ENCODE peak calls at places on chromosomes 12 and 14, in nine cellular contexts. Y, O, C, T, Q, M, N, E and B are unnamed samples.

GRCh38 chr12:79420146-79420618 is 270.6 kb downstream of the PAWR start:
- DNase-seq in O (no peak), M (peak; percentile 93), C (no peak), T (no peak), N (peak; percentile 93), Q (peak; percentile 92), E (no peak), Y (peak; percentile 84), B (no peak)

GRCh38 chr12:103241184-103241583 is 254.6 kb downstream of the C12orf42 start:
- DNase-seq in E (no peak), Y (no peak), C (no peak), O (no peak), T (no peak), Q (no peak), M (no peak), N (no peak), B (no peak)

GRCh38 chr14:103066399-103066798 is 9.1 kb upstream of the CDC42BPB start:
- DNase-seq in C (no peak), E (peak; percentile 74), M (no peak), T (no peak), N (no peak), Y (no peak), O (peak; percentile 78), Q (peak; percentile 50), B (no peak)

GRCh38 chr12:116370004-116370404 is 92.5 kb upstream of the MED13L start:
- DNase-seq in Q (peak; percentile 89), N (no peak), T (no peak), M (peak; percentile 62), O (no peak), Y (peak; percentile 44), C (no peak), E (no peak), B (no peak)

GRCh38 chr12:125533434-125534029 is 468.3 kb downstream of the AACS start:
- DNase-seq in Y (no peak), O (peak; percentile 5), M (peak; percentile 4), N (no peak), T (no peak), E (no peak), C (peak; percentile 69), Q (no peak), B (no peak)

GRCh38 chr14:66069830-66070541 is 416.2 kb upstream of the CCDC196 start:
- DNase-seq in C (no peak), Q (no peak), M (no peak), N (no peak), E (no peak), O (no peak), Y (no peak), T (no peak), B (no peak)

GRCh38 chr12:44342371-44342770 is 506.5 kb downstream of the TMEM117 start:
- DNase-seq in Q (no peak), C (no peak), M (no peak), T (no peak), E (no peak), N (no peak), O (no peak), Y (no peak), B (no peak)

GRCh38 chr12:68097386-68097785 is 62.2 kb downstream of the IFNG start:
- DNase-seq in E (no peak), C (no peak), N (no peak), Y (no peak), O (no peak), T (no peak), Q (no peak), M (no peak), B (no peak)

GRCh38 chr14:32476532-32476931 is 147.4 kb downstream of the AKAP6 start:
- DNase-seq in N (no peak), E (no peak), M (no peak), C (no peak), Y (no peak), T (no peak), Q (no peak), O (no peak), B (no peak)

GRCh38 chr14:75880512-75880911 is 101.3 kb downstream of the TGFB3 start:
- DNase-seq in O (no peak), M (no peak), N (no peak), Y (no peak), Q (no peak), C (no peak), E (no peak), T (no peak), B (no peak)
- TF ChIP-seq CTCF in O (no peak), M (peak; percentile 0), N (no peak), Y (no peak), Q (no peak), C (no peak), E (no peak), T (no peak), B (no peak)

DNA sequence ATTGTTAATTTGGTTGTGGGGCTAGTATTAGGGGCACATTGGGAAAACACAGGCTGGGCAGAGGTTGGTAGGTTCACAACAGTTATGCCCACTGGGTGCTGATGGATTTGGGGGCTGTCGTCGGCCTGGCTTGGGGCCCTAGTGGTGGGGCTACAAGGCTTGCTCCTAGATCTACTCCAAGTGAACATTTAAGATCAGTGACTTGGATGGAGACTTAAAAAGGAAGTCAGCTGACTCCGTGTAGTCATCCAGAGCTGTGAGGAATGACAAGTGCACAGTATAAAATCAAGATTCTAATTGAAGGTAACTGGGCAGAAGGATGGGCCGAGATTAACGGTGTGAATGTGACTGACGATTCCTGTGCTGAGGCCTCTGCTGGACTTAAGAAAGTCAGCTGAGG is 12.8 kb upstream of the NR4A1 start:
- DNase-seq in T (no peak), N (no peak), Y (no peak), Q (no peak), O (no peak), M (peak; percentile 24), E (no peak), C (no peak), B (no peak)
- H3K4me3 ChIP-seq in T (no peak overlapping the region), N (no peak overlapping the region), Y (no peak overlapping the region), Q (no peak overlapping the region), O (peak overlapping the region; percentile 74), M (no peak overlapping the region), E (peak overlapping the region; percentile 72), C (no peak overlapping the region), B (peak overlapping the region; percentile 81)

GRCh38 chr12:6278439-6279255 is 31.8 kb upstream of the PLEKHG6 start:
- DNase-seq in Q (peak; percentile 87), C (peak; percentile 64), T (peak; percentile 82), M (peak; percentile 76), O (peak; percentile 82), N (no peak), Y (no peak), E (peak; percentile 87), B (peak; percentile 86)

GRCh38 chr12:6276247-6276887 is 34.1 kb upstream of the PLEKHG6 start:
- DNase-seq in C (no peak), E (no peak), O (no peak), Y (no peak), T (no peak), Q (no peak), M (no peak), N (no peak), B (no peak)

GRCh38 chr12:6275609-6276246 is 34.8 kb upstream of the PLEKHG6 start:
- DNase-seq in Y (no peak), T (no peak), M (no peak), O (no peak), E (no peak), Q (no peak), N (no peak), C (no peak), B (no peak)

GRCh38 chr12:6277982-6278438 is 32.5 kb upstream of the PLEKHG6 start:
- DNase-seq in E (no peak), T (peak; percentile 66), Q (no peak), M (no peak), C (no peak), N (no peak), Y (no peak), O (no peak), B (no peak)

GRCh38 chr12:6276936-6277615 is 33.4 kb upstream of the PLEKHG6 start:
- DNase-seq in Y (no peak), M (no peak), O (no peak), Q (no peak), T (no peak), C (no peak), E (no peak), N (no peak), B (no peak)
- TF ChIP-seq CTCF in Y (peak; percentile 19), M (peak; percentile 9), O (no peak), Q (no peak), T (no peak), C (no peak), E (no peak), N (no peak), B (no peak)

DNA sequence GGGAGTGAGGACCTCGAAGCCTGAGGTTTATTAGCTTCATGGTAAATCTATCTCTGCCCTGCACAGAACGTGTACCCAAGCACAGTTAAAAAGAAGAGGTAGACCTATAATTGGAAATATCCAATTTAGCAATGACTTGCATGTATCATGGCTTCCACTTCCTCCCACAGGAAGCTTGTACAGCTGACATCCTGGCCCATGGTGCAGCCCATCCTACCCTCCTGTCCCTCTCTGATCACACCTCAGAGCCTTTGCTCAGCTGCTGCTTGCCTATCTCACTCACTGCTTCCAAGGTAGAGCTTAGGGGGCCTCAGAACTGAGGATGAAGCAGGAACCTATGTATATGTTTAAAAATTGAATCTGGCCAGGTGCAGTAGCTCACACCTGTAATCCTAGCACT is 4.3 kb upstream of the BCDIN3D start:
- DNase-seq in O (no peak), M (no peak), E (no peak), Y (no peak), Q (no peak), N (no peak), T (no peak), C (no peak), B (no peak)
- H3K4me3 ChIP-seq in O (no peak overlapping the region), M (no peak overlapping the region), E (no peak overlapping the region), Y (no peak overlapping the region), Q (no peak overlapping the region), N (no peak overlapping the region), T (no peak overlapping the region), C (no peak overlapping the region), B (no peak overlapping the region)

GRCh38 chr14:88868558-88869159 is 44.2 kb downstream of the TTC8 start:
- DNase-seq in E (no peak), N (no peak), T (no peak), O (no peak), M (peak; percentile 21), C (no peak), Q (peak; percentile 15), Y (no peak), B (no peak)
- TF ChIP-seq CTCF in E (peak; percentile 27), N (peak; percentile 17), T (no peak), O (peak; percentile 9), M (peak; percentile 44), C (peak; percentile 12), Q (peak; percentile 23), Y (peak; percentile 36), B (no peak)

DNA sequence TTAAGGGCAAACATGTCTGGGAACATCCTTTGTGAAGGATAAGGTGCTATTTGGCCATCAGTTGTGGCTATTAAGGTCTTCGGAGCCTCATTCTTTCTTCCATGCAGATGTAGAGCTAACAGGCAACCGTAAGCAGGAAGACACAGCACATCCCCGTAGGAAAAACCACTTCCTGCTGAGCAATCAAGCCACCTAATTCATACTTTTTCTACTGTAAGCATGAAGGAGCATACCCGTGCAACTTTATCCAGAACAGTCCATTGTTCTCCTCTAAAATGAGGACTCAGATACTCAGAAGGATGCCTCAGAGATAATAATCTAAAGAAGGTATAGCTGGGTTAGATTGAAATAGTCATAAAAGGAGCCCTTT is 232.0 kb downstream of the PPM1H start:
- DNase-seq in N (no peak), O (no peak), C (no peak), E (no peak), T (no peak), Y (no peak), Q (peak; percentile 61), M (peak; percentile 77), B (no peak)
- H3K4me3 ChIP-seq in N (no peak overlapping the region), O (no peak overlapping the region), C (no peak overlapping the region), E (no peak overlapping the region), T (no peak overlapping the region), Y (no peak overlapping the region), Q (no peak overlapping the region), M (no peak overlapping the region), B (no peak overlapping the region)